ENCODE peak calls at places on chromosomes 5 and 9, in eight cellular contexts. J is T-helper 2 cell; A is colonic mucosa; M is pulmonary artery endothelial cell; W is A172; S is central memory CD4-positive, alpha-beta T cell; H is heart left ventricle; I is activated T-helper 1 cell treated with anti-CD3 and anti-CD28 coated beads, Interleukin-2, amount 50 U/mL, for 16 hours. P is an unnamed sample.

GRCh38 chr5:145484195-145484594 is 350.9 kb downstream of the PRELID2 start:
- DNase-seq in S (no peak), W (peak), J (no peak), H (no peak), M (peak), A (no peak), I (no peak), P (no peak)

GRCh38 chr9:89929721-89930480 is 325.1 kb downstream of the GADD45G start:
- DNase-seq in J (no peak), W (peak), H (no peak), A (no peak), M (no peak), S (no peak), I (no peak), P (no peak)

GRCh38 chr5:134020188-134020587 is 15.4 kb upstream of the VDAC1 start:
- DNase-seq in I (no peak), H (no peak), J (no peak), S (no peak), A (peak), W (no peak), M (no peak), P (no peak)

GRCh38 chr5:54701179-54701578 is 183.6 kb downstream of the SNX18 start:
- DNase-seq in W (peak), I (no peak), M (no peak), A (no peak), H (no peak), J (no peak), S (no peak), P (no peak)

GRCh38 chr5:172775326-172776234 is 4.6 kb upstream of the DUSP1 start:
- DNase-seq in J (no peak), A (peak), M (no peak), I (no peak), S (no peak), H (peak), W (no peak), P (peak)

GRCh38 chr5:104170906-104171305 is 608.3 kb upstream of the NUDT12 start:
- DNase-seq in S (no peak), J (no peak), A (no peak), H (no peak), I (no peak), W (peak), M (no peak), P (no peak)

GRCh38 chr9:33129886-33130284 is 37.3 kb downstream of the B4GALT1 start:
- DNase-seq in W (no peak), I (no peak), A (peak), S (no peak), J (no peak), M (no peak), H (no peak), P (no peak)

GRCh38 chr5:131640043-131640856 is 5.2 kb upstream of the RAPGEF6 start:
- DNase-seq in W (peak), J (no peak), M (no peak), A (no peak), H (no peak), S (no peak), I (no peak), P (no peak)

GRCh38 chr9:93676310-93677054 is 100.1 kb downstream of the PHF2 start:
- DNase-seq in M (no peak), J (no peak), I (peak), A (no peak), W (no peak), H (peak), S (no peak), P (no peak)

GRCh38 chr5:54959673-54960418 is 25.5 kb downstream of the ESM1 start:
- DNase-seq in H (no peak), I (no peak), A (no peak), W (no peak), S (no peak), M (no peak), J (no peak), P (no peak)

P was measured in GOT3.